ENCODE peak calls at places on chromosomes 7 and 10, in five cellular contexts. Z is HCT116, V is K562, T is HepG2, F is GM12878. Y is an unnamed sample.

GRCh38 chr7:125857606-125858005 is 928.0 kb upstream of the POT1 start:
- DNase-seq in Z (no peak), V (no peak), T (no peak), F (no peak), Y (no peak)

GRCh38 chr10:3323865-3324498 is 151.4 kb upstream of the PITRM1 start:
- DNase-seq in Z (no peak), V (no peak), T (no peak), F (no peak), Y (peak; percentile 39)

GRCh38 chr10:17059197-17059688 is 70.4 kb downstream of the CUBN start:
- DNase-seq in Z (no peak), V (no peak), T (no peak), F (no peak), Y (no peak)

GRCh38 chr7:4931932-4932331 is 27.1 kb downstream of the MMD2 start:
- DNase-seq in Z (peak; percentile 26), V (no peak), T (peak; percentile 37), F (no peak), Y (peak; percentile 75)

GRCh38 chr10:101649530-101650085 is 45.4 kb downstream of the FBXW4 start:
- DNase-seq in Z (no peak), V (no peak), T (no peak), F (no peak), Y (no peak)

GRCh38 chr7:69364814-69365587 is 233.3 kb upstream of the AUTS2 start:
- DNase-seq in Z (no peak), V (no peak), T (no peak), F (no peak), Y (no peak)

GRCh38 chr7:44383566-44383965 is 58.2 kb upstream of the CAMK2B start:
- DNase-seq in Z (no peak), V (no peak), T (no peak), F (no peak), Y (no peak)

GRCh38 chr10:43824934-43825333 is 176.3 kb upstream of the ZNF32 start:
- DNase-seq in Z (no peak), V (no peak), T (peak; percentile 3), F (no peak), Y (no peak)

GRCh38 chr10:16835223-16835622 is 18.0 kb upstream of the RSU1 start:
- DNase-seq in Z (no peak), V (no peak), T (no peak), F (no peak), Y (no peak)

GRCh38 chr7:151660141-151660540 is 140.4 kb upstream of the RHEB start:
- DNase-seq in Z (no peak), V (no peak), T (no peak), F (no peak), Y (no peak)

GRCh38 chr10:52665821-52666220 is 106.8 kb downstream of the MBL2 start:
- DNase-seq in Z (no peak), V (no peak), T (no peak), F (no peak), Y (no peak)

GRCh38 chr7:7639421-7639820 is 1.1 kb upstream of the UMAD1 start:
- DNase-seq in Z (no peak), V (no peak), T (no peak), F (no peak), Y (no peak)

GRCh38 chr7:22331704-22332103 is 25.2 kb downstream of the RAPGEF5 start:
- DNase-seq in Z (no peak), V (no peak), T (no peak), F (no peak), Y (no peak)

GRCh38 chr7:67856046-67856445 is 859.4 kb downstream of the TYW1 start:
- DNase-seq in Z (no peak), V (no peak), T (no peak), F (no peak), Y (no peak)

GRCh38 chr10:106571216-106571954 is 593.1 kb downstream of the SORCS1 start:
- DNase-seq in Z (no peak), V (peak; percentile 4), T (no peak), F (no peak), Y (peak; percentile 34)

GRCh38 chr7:116630932-116631449 is 41.0 kb upstream of the MET start:
- DNase-seq in Z (peak; percentile 96), V (peak; percentile 68), T (peak; percentile 60), F (no peak), Y (no peak)

GRCh38 chr10:24841530-24841929 is 110.9 kb downstream of the PRTFDC1 start:
- DNase-seq in Z (no peak), V (no peak), T (no peak), F (no peak), Y (no peak)

GRCh38 chr10:60384708-60385398 is 4.8 kb downstream of the ANK3 start:
- DNase-seq in Z (peak; percentile 63), V (no peak), T (no peak), F (no peak), Y (no peak)

GRCh38 chr10:15348579-15348978 is 22.5 kb downstream of the FAM171A1 start:
- DNase-seq in Z (no peak), V (no peak), T (no peak), F (no peak), Y (no peak)

GRCh38 chr10:53786236-53786635 is 1013.7 kb upstream of the MBL2 start:
- DNase-seq in Z (no peak), V (peak; percentile 16), T (peak; percentile 2), F (no peak), Y (no peak)

GRCh38 chr10:21961847-21962246 is 41.7 kb downstream of the DNAJC1 start:
- DNase-seq in Z (no peak), V (peak; percentile 91), T (no peak), F (no peak), Y (no peak)

GRCh38 chr7:44184221-44184873 is 4.9 kb downstream of the GCK start:
- DNase-seq in Z (peak; percentile 78), V (peak; percentile 25), T (no peak), F (no peak), Y (no peak)

GRCh38 chr7:80133361-80134104 is 1.1 kb upstream of the GNAI1 start:
- DNase-seq in Z (no peak), V (no peak), T (peak; percentile 16), F (no peak), Y (no peak)
- TF ChIP-seq ZBTB33 in Z (no peak), V (no peak), T (no peak), F (no peak), Y (no peak)

DNA sequence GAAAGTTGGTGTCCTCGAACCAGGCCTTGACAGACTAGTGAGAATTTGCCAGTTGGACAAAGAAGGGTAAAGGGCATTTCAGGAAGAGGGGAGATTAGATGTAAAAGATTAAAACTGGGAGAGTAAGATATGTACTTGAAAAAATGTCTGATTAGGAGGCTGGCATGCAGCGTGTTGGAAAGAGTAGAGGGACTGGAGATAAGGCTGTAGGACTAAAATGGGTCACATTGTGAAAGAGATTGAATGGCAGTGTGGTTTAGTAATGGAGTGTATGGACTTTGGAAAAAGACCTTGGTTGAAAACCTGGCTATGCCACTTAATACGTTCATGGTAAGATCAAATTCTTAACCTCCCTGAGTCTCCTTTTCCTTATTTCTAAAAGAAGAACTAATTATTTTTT is 14.1 kb downstream of the CREM start:
- DNase-seq in Z (no peak), V (no peak), T (peak; percentile 18), F (no peak), Y (no peak)
- TF ChIP-seq ZBTB33 in Z (no peak), V (no peak), T (no peak), F (no peak), Y (no peak)

GRCh38 chr7:158016171-158017087 is 571.2 kb downstream of the PTPRN2 start:
- DNase-seq in Z (no peak), V (no peak), T (no peak), F (no peak), Y (peak; percentile 56)

GRCh38 chr7:158017226-158018060 is 570.2 kb downstream of the PTPRN2 start:
- DNase-seq in Z (no peak), V (no peak), T (no peak), F (no peak), Y (no peak)

GRCh38 chr7:158018971-158019645 is 568.5 kb downstream of the PTPRN2 start:
- DNase-seq in Z (no peak), V (no peak), T (no peak), F (no peak), Y (no peak)

GRCh38 chr7:158019726-158020705 is 567.6 kb downstream of the PTPRN2 start:
- DNase-seq in Z (no peak), V (no peak), T (no peak), F (no peak), Y (no peak)

GRCh38 chr7:158018061-158018796 is 569.4 kb downstream of the PTPRN2 start:
- DNase-seq in Z (no peak), V (no peak), T (no peak), F (no peak), Y (no peak)
- TF ChIP-seq ZBTB33 in Z (no peak), V (no peak), T (no peak), F (no peak), Y (no peak)

DNA sequence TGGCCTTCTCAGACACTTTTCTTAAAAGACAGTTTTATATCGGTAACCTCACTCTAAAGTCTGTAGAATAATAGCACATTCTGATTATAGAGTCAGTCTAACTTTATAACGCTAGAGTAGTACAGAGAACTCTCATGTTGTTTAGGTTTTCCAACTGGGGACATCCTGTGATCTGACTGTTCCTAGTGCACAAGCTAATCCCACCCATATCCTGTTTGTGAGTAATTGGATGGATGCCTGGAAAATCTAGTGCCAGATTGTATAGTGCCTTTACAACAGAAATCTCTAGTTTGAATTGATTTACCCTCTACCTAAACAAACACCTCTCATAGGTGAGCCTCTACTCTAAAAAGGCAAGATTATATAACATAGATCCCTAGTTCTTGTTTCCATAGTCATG is 107.4 kb downstream of the ZEB1 start:
- DNase-seq in Z (no peak), V (no peak), T (no peak), F (no peak), Y (no peak)
- TF ChIP-seq ZBTB33 in Z (no peak), V (no peak), T (no peak), F (no peak), Y (no peak)

DNA sequence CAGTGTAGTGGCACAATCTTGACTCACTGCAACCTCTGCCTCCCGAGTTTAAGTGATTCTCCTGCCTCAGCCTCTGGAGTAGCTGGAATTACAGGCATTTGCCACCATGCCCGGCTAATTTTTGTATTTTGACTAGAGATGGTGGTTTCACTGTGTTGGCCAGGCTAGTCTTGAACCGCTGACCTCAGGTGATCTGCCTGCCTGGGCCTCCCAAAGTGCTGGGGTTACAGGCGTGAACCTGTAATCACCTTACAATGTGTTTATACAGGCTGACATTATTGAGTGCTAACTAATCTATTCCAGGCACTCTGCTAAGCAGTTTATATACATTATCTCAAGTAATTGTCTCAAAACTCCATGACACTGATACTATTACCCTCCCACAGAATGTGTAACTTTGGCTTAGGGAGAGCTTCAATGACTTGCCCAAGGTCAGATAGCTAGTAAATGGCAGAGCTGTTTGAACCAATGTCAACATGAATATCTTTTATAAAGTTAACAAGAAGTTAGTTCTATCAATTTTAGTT is 36.8 kb downstream of the KIFBP start:
- DNase-seq in Z (no peak), V (no peak), T (no peak), F (no peak), Y (no peak)
- TF ChIP-seq ZBTB33 in Z (no peak), V (no peak), T (no peak), F (no peak), Y (no peak)

DNA sequence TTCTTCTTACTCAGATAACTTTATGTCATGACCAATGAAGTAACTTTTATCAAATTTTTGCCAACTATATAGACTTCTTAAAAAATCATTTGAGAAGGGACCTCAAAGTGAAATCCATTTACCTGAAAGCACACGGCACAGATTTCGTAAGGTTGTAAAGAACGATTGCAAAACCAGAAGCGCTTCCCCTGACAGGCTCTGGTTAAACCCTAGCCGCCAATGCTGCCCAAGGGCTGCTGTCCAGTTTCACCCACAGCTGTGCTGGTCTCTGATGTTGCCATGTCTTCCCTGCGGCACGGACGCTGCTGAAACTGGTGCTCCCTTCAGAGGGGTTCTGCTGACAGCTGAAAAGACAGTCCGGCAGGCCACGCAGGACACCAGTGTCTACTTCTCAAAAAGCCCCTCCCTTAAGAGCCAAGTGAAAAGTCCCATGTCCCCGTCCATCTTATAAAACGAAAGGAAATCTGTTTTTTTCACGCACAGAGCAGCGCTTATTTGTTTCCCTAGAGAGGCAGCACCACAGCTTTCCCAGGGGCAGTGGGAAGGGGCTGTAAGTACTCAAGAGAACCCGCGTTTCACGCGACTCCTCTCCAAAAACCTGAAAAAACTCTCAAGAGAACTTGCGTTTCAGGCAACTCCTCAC is 32.5 kb downstream of the GNA12 start:
- DNase-seq in Z (no peak), V (no peak), T (peak; percentile 70), F (no peak), Y (no peak)
- TF ChIP-seq ZBTB33 in Z (no peak), V (no peak), T (peak; percentile 45), F (no peak), Y (no peak)